ENCODE peak calls at places on chromosomes 1 and 21, in nine cellular contexts. P is astrocyte of the spinal cord, Q is hepatocyte, G is NT2/D1, N is HAP-1, L is pancreas, K is H7, O is Right ventricle myocardium superior, V is HS-27A. T is an unnamed sample.

GRCh38 chr1:187157115-187157514 is 328.4 kb downstream of the PLA2G4A start:
- DNase-seq in P (no peak), Q (no peak), G (no peak), N (no peak), L (no peak), K (no peak), O (no peak), V (peak), T (no peak)

GRCh38 chr1:62689524-62689923 is 1.3 kb upstream of the DOCK7 start:
- DNase-seq in P (peak), Q (peak), G (no peak), N (no peak), L (no peak), K (no peak), O (no peak), V (no peak), T (no peak)

GRCh38 chr1:164712131-164713031 is 153.4 kb downstream of the PBX1 start:
- DNase-seq in P (no peak), Q (peak), G (no peak), N (no peak), L (peak), K (no peak), O (peak), V (no peak), T (no peak)

GRCh38 chr21:37166733-37167132 is 93.7 kb downstream of the TTC3 start:
- DNase-seq in P (no peak), Q (peak), G (peak), N (no peak), L (no peak), K (peak), O (no peak), V (peak), T (no peak)

GRCh38 chr1:54982739-54983138 is 2.3 kb downstream of the TMEM61 start:
- DNase-seq in P (no peak), Q (no peak), G (no peak), N (no peak), L (no peak), K (no peak), O (no peak), V (no peak), T (no peak)

GRCh38 chr1:10668241-10668761 is 128.1 kb downstream of the CASZ1 start:
- DNase-seq in P (no peak), Q (no peak), G (no peak), N (no peak), L (no peak), K (peak), O (no peak), V (no peak), T (no peak)

GRCh38 chr1:226123591-226124471 is 61.3 kb downstream of the H3-3A start:
- DNase-seq in P (no peak), Q (no peak), G (no peak), N (no peak), L (no peak), K (peak), O (peak), V (no peak), T (no peak)

GRCh38 chr21:42225571-42226155 is 6.7 kb downstream of the ABCG1 start:
- DNase-seq in P (no peak), Q (no peak), G (no peak), N (no peak), L (no peak), K (no peak), O (no peak), V (no peak), T (no peak)

GRCh38 chr1:13517193-13517812 is 3.5 kb upstream of the LRRC38 start:
- DNase-seq in P (no peak), Q (peak), G (no peak), N (peak), L (no peak), K (peak), O (no peak), V (no peak), T (no peak)

GRCh38 chr1:175564119-175564518 is 179.3 kb downstream of the TNR start:
- DNase-seq in P (no peak), Q (no peak), G (no peak), N (no peak), L (no peak), K (peak), O (no peak), V (no peak), T (no peak)

GRCh38 chr1:200436436-200436835 is 26.6 kb upstream of the ZNF281 start:
- DNase-seq in P (no peak), Q (no peak), G (no peak), N (no peak), L (no peak), K (no peak), O (no peak), V (no peak), T (no peak)

GRCh38 chr1:68961143-68961542 is 464.3 kb upstream of the DEPDC1 start:
- DNase-seq in P (no peak), Q (no peak), G (no peak), N (no peak), L (no peak), K (no peak), O (no peak), V (no peak), T (no peak)

GRCh38 chr1:183454377-183454776 is 17.9 kb upstream of the SMG7 start:
- DNase-seq in P (no peak), Q (no peak), G (no peak), N (no peak), L (no peak), K (no peak), O (no peak), V (no peak), T (no peak)

GRCh38 chr1:119783354-119784126 is 14.8 kb upstream of the HMGCS2 start:
- DNase-seq in P (no peak), Q (peak), G (no peak), N (no peak), L (no peak), K (no peak), O (no peak), V (no peak), T (no peak)

GRCh38 chr1:187621961-187622360 is 793.2 kb downstream of the PLA2G4A start:
- DNase-seq in P (peak), Q (no peak), G (no peak), N (no peak), L (no peak), K (no peak), O (no peak), V (no peak), T (no peak)

GRCh38 chr1:169102567-169102966 is 3.9 kb upstream of the ATP1B1 start:
- DNase-seq in P (peak), Q (peak), G (no peak), N (no peak), L (peak), K (no peak), O (no peak), V (no peak), T (no peak)

GRCh38 chr21:42520628-42521253 is 7.1 kb downstream of the SLC37A1 start:
- DNase-seq in P (no peak), Q (no peak), G (no peak), N (no peak), L (no peak), K (peak), O (no peak), V (no peak), T (no peak)

GRCh38 chr1:22503721-22504410 is 52.2 kb downstream of the ZBTB40 start:
- DNase-seq in P (peak), Q (no peak), G (no peak), N (no peak), L (no peak), K (no peak), O (no peak), V (no peak), T (no peak)

GRCh38 chr1:160154790-160155189 is 3.4 kb downstream of the ATP1A4 start:
- DNase-seq in P (no peak), Q (no peak), G (no peak), N (no peak), L (no peak), K (no peak), O (no peak), V (no peak), T (no peak)

GRCh38 chr1:97545446-97545845 is 375.4 kb downstream of the DPYD start:
- DNase-seq in P (no peak), Q (no peak), G (no peak), N (no peak), L (no peak), K (no peak), O (no peak), V (no peak), T (no peak)

GRCh38 chr1:208595236-208595635 is 351.1 kb upstream of the PLXNA2 start:
- DNase-seq in P (no peak), Q (no peak), G (no peak), N (no peak), L (no peak), K (no peak), O (no peak), V (no peak), T (no peak)

GRCh38 chr21:41901099-41901498 is 22.0 kb upstream of the PRDM15 start:
- DNase-seq in P (no peak), Q (no peak), G (no peak), N (no peak), L (peak), K (no peak), O (no peak), V (no peak), T (no peak)

T was measured in ureter.